ENCODE peak calls at places on chromosome 21, in four cellular contexts. One of them, this sample, is unnamed.

GRCh38 chr21:36615274-36615964 is 83.5 kb upstream of the SIM2 start:
- DNase-seq in ovary: no peak
- DNase-seq in stomach: no peak
- DNase-seq in left lung: no peak
- DNase-seq in this sample: no peak

GRCh38 chr21:45256912-45257672 is 30.6 kb downstream of the POFUT2 start:
- DNase-seq in ovary: no peak
- DNase-seq in stomach: no peak
- DNase-seq in left lung: no peak
- DNase-seq in this sample: peak; percentile 77

GRCh38 chr21:45010096-45010495 is 64.3 kb upstream of the ADARB1 start:
- DNase-seq in ovary: no peak
- DNase-seq in stomach: no peak
- DNase-seq in left lung: no peak
- DNase-seq in this sample: peak; percentile 45

GRCh38 chr21:28069446-28069845 is 923.2 kb downstream of the LTN1 start:
- DNase-seq in ovary: no peak
- DNase-seq in stomach: no peak
- DNase-seq in left lung: no peak
- DNase-seq in this sample: peak; percentile 94

GRCh38 chr21:43814215-43815106 is 25.1 kb downstream of the RRP1 start:
- DNase-seq in ovary: no peak
- DNase-seq in stomach: no peak
- DNase-seq in left lung: no peak
- DNase-seq in this sample: peak; percentile 13

GRCh38 chr21:37767984-37768383 is 148.3 kb downstream of the KCNJ6 start:
- DNase-seq in ovary: no peak
- DNase-seq in stomach: no peak
- DNase-seq in left lung: no peak
- DNase-seq in this sample: no peak

GRCh38 chr21:44349847-44350772 is 3.3 kb upstream of the TRPM2 start:
- DNase-seq in ovary: no peak
- DNase-seq in stomach: no peak
- DNase-seq in left lung: no peak
- DNase-seq in this sample: no peak

GRCh38 chr21:43322805-43323204 is 104.1 kb downstream of the SIK1 start:
- DNase-seq in ovary: no peak
- DNase-seq in stomach: no peak
- DNase-seq in left lung: no peak
- DNase-seq in this sample: no peak

GRCh38 chr21:29299906-29300546 is 1.3 kb downstream of the BACH1 start:
- DNase-seq in ovary: peak; percentile 25
- DNase-seq in stomach: peak; percentile 39
- DNase-seq in left lung: peak; percentile 84
- DNase-seq in this sample: peak; percentile 70

GRCh38 chr21:45433911-45434644 is 29.1 kb downstream of the COL18A1 start:
- DNase-seq in ovary: no peak
- DNase-seq in stomach: no peak
- DNase-seq in left lung: no peak
- DNase-seq in this sample: no peak

GRCh38 chr21:34971656-34972055 is 77.4 kb downstream of the RUNX1 start:
- DNase-seq in ovary: no peak
- DNase-seq in stomach: no peak
- DNase-seq in left lung: no peak
- DNase-seq in this sample: no peak

GRCh38 chr21:37341254-37341960 is 25.2 kb upstream of the DYRK1A start:
- DNase-seq in ovary: no peak
- DNase-seq in stomach: no peak
- DNase-seq in left lung: no peak
- DNase-seq in this sample: peak; percentile 9

GRCh38 chr21:37281579-37281978 is 14.4 kb upstream of the VPS26C start:
- DNase-seq in ovary: no peak
- DNase-seq in stomach: no peak
- DNase-seq in left lung: no peak
- DNase-seq in this sample: no peak

GRCh38 chr21:45576838-45577737 is 34.8 kb upstream of the SLC19A1 start:
- DNase-seq in ovary: no peak
- DNase-seq in stomach: no peak
- DNase-seq in left lung: peak; percentile 17
- DNase-seq in this sample: no peak

GRCh38 chr21:36630485-36631206 is 68.3 kb upstream of the SIM2 start:
- DNase-seq in ovary: no peak
- DNase-seq in stomach: peak; percentile 80
- DNase-seq in left lung: peak; percentile 40
- DNase-seq in this sample: peak; percentile 81

GRCh38 chr21:35563885-35564451 is 496.4 kb downstream of the SETD4 start:
- DNase-seq in ovary: peak; percentile 21
- DNase-seq in stomach: no peak
- DNase-seq in left lung: peak; percentile 66
- DNase-seq in this sample: peak; percentile 97

GRCh38 chr21:23952269-23952668 is 1655.0 kb downstream of the MRPL39 start:
- DNase-seq in ovary: no peak
- DNase-seq in stomach: no peak
- DNase-seq in left lung: no peak
- DNase-seq in this sample: no peak

GRCh38 chr21:25635310-25635709 is 3.7 kb upstream of the JAM2 start:
- DNase-seq in ovary: no peak
- DNase-seq in stomach: no peak
- DNase-seq in left lung: no peak
- DNase-seq in this sample: no peak

GRCh38 chr21:29376556-29376955 is 77.8 kb downstream of the BACH1 start:
- DNase-seq in ovary: no peak
- DNase-seq in stomach: peak; percentile 33
- DNase-seq in left lung: peak; percentile 39
- DNase-seq in this sample: peak; percentile 42

GRCh38 chr21:45303751-45304150 is 16.1 kb upstream of the POFUT2 start:
- DNase-seq in ovary: no peak
- DNase-seq in stomach: no peak
- DNase-seq in left lung: peak; percentile 26
- DNase-seq in this sample: no peak

GRCh38 chr21:26784974-26785373 is 60.2 kb downstream of the ADAMTS1 start:
- DNase-seq in ovary: no peak
- DNase-seq in stomach: no peak
- DNase-seq in left lung: no peak
- DNase-seq in this sample: no peak
- H3K27ac ChIP-seq in ovary: peak overlapping the region; percentile 13
- H3K27ac ChIP-seq in stomach: peak overlapping the region; percentile 50
- H3K27ac ChIP-seq in left lung: no peak overlapping the region
- H3K27ac ChIP-seq in this sample: no peak overlapping the region

DNA sequence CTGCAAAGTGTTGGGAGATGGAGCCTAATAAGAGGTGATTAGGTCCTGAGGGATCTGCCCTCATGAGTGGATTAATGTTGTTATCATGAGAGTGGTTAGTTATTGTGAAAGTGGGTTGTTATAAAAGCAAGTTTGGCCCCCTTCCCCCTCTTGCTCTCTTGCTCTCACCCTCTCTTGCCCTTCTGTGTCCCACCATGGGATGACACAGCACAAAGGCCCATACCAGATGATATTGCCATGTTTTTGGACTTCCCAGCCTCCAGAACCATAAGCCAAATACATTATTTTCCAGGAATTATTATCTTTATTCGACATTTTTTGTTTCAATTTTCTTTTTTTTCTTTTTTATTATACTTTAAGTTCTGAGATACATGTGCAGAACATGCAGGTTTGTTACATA is 41.4 kb upstream of the IGSF5 start:
- DNase-seq in ovary: no peak
- DNase-seq in stomach: no peak
- DNase-seq in left lung: no peak
- DNase-seq in this sample: no peak
- TF ChIP-seq CTCF in ovary: no peak
- TF ChIP-seq CTCF in stomach: no peak
- TF ChIP-seq CTCF in left lung: no peak
- TF ChIP-seq CTCF in this sample: no peak

GRCh38 chr21:33268392-33268735 is 2.2 kb downstream of the IL10RB start:
- DNase-seq in ovary: no peak
- DNase-seq in stomach: peak; percentile 38
- DNase-seq in left lung: no peak
- DNase-seq in this sample: no peak

GRCh38 chr21:33270986-33271385 is 4.8 kb downstream of the IL10RB start:
- DNase-seq in ovary: no peak
- DNase-seq in stomach: no peak
- DNase-seq in left lung: no peak
- DNase-seq in this sample: no peak

GRCh38 chr21:33266784-33267135 is 593 bp downstream of the IL10RB start:
- DNase-seq in ovary: no peak
- DNase-seq in stomach: peak; percentile 28
- DNase-seq in left lung: no peak
- DNase-seq in this sample: no peak

GRCh38 chr21:33267250-33267649 is 1.1 kb downstream of the IL10RB start:
- DNase-seq in ovary: no peak
- DNase-seq in stomach: no peak
- DNase-seq in left lung: no peak
- DNase-seq in this sample: no peak

GRCh38 chr21:33268736-33269441 is 2.7 kb downstream of the IL10RB start:
- DNase-seq in ovary: no peak
- DNase-seq in stomach: peak; percentile 99
- DNase-seq in left lung: peak; percentile 89
- DNase-seq in this sample: no peak
- H3K4me1 ChIP-seq in ovary: peaks cover 2% of the 10 kb centered on the region
- H3K4me1 ChIP-seq in stomach: peaks cover 41% of the 10 kb centered on the region
- H3K4me1 ChIP-seq in left lung: peaks cover 73% of the 10 kb centered on the region
- H3K4me1 ChIP-seq in this sample: no peaks in the 10 kb centered on the region

GRCh38 chr21:32915099-32915498 is 110.6 kb upstream of the OLIG2 start:
- DNase-seq in ovary: no peak
- DNase-seq in stomach: no peak
- DNase-seq in left lung: no peak
- DNase-seq in this sample: no peak

GRCh38 chr21:32918467-32919140 is 107.1 kb upstream of the OLIG2 start:
- DNase-seq in ovary: no peak
- DNase-seq in stomach: no peak
- DNase-seq in left lung: no peak
- DNase-seq in this sample: no peak

GRCh38 chr21:32917392-32918135 is 108.2 kb upstream of the OLIG2 start:
- DNase-seq in ovary: peak; percentile 37
- DNase-seq in stomach: no peak
- DNase-seq in left lung: no peak
- DNase-seq in this sample: no peak

GRCh38 chr21:32916088-32916487 is 109.6 kb upstream of the OLIG2 start:
- DNase-seq in ovary: no peak
- DNase-seq in stomach: no peak
- DNase-seq in left lung: no peak
- DNase-seq in this sample: no peak

GRCh38 chr21:32916522-32917099 is 109.1 kb upstream of the OLIG2 start:
- DNase-seq in ovary: no peak
- DNase-seq in stomach: no peak
- DNase-seq in left lung: no peak
- DNase-seq in this sample: no peak
- H3K27ac ChIP-seq in ovary: no peak overlapping the region
- H3K27ac ChIP-seq in stomach: no peak overlapping the region
- H3K27ac ChIP-seq in left lung: no peak overlapping the region
- H3K27ac ChIP-seq in this sample: no peak overlapping the region

GRCh38 chr21:18722193-18722592 is 318.6 kb upstream of the TMPRSS15 start:
- DNase-seq in ovary: no peak
- DNase-seq in stomach: no peak
- DNase-seq in left lung: no peak
- DNase-seq in this sample: no peak

GRCh38 chr21:18725653-18726052 is 322.1 kb upstream of the TMPRSS15 start:
- DNase-seq in ovary: no peak
- DNase-seq in stomach: no peak
- DNase-seq in left lung: no peak
- DNase-seq in this sample: peak; percentile 20
- TF ChIP-seq CTCF in ovary: no peak
- TF ChIP-seq CTCF in stomach: no peak
- TF ChIP-seq CTCF in left lung: no peak
- TF ChIP-seq CTCF in this sample: no peak

GRCh38 chr21:41921089-41921819 is 32.6 kb downstream of the C2CD2 start:
- DNase-seq in ovary: no peak
- DNase-seq in stomach: no peak
- DNase-seq in left lung: no peak
- DNase-seq in this sample: no peak
- H3K4me1 ChIP-seq in ovary: peaks cover 17% of the 10 kb centered on the region
- H3K4me1 ChIP-seq in stomach: peaks cover 29% of the 10 kb centered on the region
- H3K4me1 ChIP-seq in left lung: peaks cover 30% of the 10 kb centered on the region
- H3K4me1 ChIP-seq in this sample: no peaks in the 10 kb centered on the region

DNA sequence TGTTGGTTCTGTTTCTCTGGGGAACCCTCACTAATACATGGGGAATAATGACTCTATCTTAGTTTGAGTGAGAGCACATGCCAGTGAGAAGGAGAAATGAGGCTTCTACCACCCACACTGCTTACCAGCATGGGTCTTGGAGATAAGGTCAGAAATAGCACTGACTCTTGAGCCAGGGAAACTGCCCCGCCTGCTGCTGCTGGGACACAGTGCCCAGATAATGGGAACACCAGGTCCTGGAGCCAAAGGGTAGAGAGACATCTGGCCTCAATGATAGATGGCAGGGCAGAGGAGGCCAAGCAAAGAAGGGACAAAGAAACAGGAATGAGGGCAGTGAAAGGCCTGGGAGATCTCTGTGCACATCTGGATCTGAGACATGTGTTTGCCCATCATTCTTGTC is 97.4 kb downstream of the MIS18A start:
- DNase-seq in ovary: no peak
- DNase-seq in stomach: no peak
- DNase-seq in left lung: no peak
- DNase-seq in this sample: no peak
- H3K27ac ChIP-seq in ovary: no peak overlapping the region
- H3K27ac ChIP-seq in stomach: no peak overlapping the region
- H3K27ac ChIP-seq in left lung: no peak overlapping the region
- H3K27ac ChIP-seq in this sample: no peak overlapping the region

DNA sequence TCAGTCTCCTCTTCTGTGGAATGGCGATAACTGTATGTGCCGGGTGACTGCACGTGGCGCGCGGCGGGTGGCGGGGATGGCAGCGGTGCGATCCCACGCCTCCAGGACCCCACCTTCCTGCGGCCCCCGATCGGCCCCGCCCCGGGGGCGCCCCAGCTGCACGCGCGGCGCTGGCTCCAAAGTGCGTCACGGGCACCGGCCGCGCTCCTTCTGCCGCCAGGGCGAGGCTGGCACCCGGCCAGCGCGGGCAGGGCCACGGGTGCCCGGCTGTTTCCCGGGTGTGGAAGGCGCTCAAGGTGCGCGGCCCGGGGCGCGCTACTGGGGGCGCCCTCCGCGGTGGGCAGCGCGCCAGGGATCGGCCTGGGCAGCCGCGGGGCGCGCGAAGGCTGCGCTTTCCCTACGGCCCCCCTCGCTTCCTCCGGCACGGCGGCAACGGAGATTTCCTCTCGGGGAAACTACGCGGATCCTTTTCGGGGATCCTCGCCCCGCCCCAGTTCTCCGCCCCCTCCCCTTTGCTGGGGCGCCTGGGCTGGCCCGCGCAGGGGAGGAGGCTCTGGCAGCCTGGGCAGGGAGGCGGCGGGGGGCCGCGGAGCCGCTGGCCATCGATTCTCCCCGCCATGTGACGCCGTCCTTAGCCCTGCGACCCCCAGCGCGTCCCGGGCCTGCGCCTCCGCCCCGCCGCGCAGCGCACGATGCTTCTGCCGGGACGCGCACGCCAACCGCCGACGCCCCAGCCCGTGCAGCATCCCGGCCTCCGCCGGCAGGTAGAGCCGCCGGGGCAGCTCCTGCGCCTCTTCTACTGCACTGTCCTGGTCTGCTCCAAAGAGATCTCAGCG is at the start of gene EVA1C:
- DNase-seq in ovary: peak; percentile 82
- DNase-seq in stomach: peak; percentile 83
- DNase-seq in left lung: peak; percentile 55
- DNase-seq in this sample: peak; percentile 32
- TF ChIP-seq CTCF in ovary: no peak
- TF ChIP-seq CTCF in stomach: peak; percentile 43
- TF ChIP-seq CTCF in left lung: no peak
- TF ChIP-seq CTCF in this sample: no peak